ENCODE peak calls at places on chromosomes 13 and 19, in six cellular contexts. G, X, M, L, R and Q are unnamed samples.

GRCh38 chr19:56167064-56167578 is 8.7 kb upstream of the GALP start:
- DNase-seq in R (no peak), M (no peak), G (no peak), X (no peak), L (no peak), Q (no peak)

GRCh38 chr13:91693466-91693865 is 295.0 kb downstream of the GPC5 start:
- DNase-seq in L (no peak), R (no peak), G (no peak), X (no peak), M (no peak), Q (no peak)

GRCh38 chr19:16076154-16076957 is at the start of gene TPM4:
- DNase-seq in M (peak), X (peak), R (peak), L (peak), G (peak), Q (peak)

GRCh38 chr19:34217952-34218817 is 36.2 kb upstream of the GARRE1 start:
- DNase-seq in G (no peak), X (no peak), L (no peak), M (peak), R (peak), Q (peak)

GRCh38 chr13:50712882-50713281 is 130.6 kb downstream of the DLEU7 start:
- DNase-seq in R (no peak), M (no peak), G (no peak), L (no peak), X (no peak), Q (no peak)

GRCh38 chr13:102277286-102277685 is 124.6 kb downstream of the FGF14 start:
- DNase-seq in R (no peak), X (no peak), G (peak), L (peak), M (no peak), Q (no peak)

GRCh38 chr13:85828094-85828684 is 29.0 kb upstream of the SLITRK6 start:
- DNase-seq in R (no peak), L (no peak), X (no peak), G (no peak), M (no peak), Q (no peak)

GRCh38 chr13:21476893-21477472 is 17.9 kb upstream of the ZDHHC20 start:
- DNase-seq in G (peak), R (peak), X (peak), L (peak), M (peak), Q (no peak)

GRCh38 chr19:52689804-52690394 is 44.9 kb downstream of the ZNF611 start:
- DNase-seq in G (peak), L (peak), R (peak), X (peak), M (peak), Q (no peak)

GRCh38 chr13:97004096-97004876 is 10.0 kb upstream of the OXGR1 start:
- DNase-seq in M (no peak), R (no peak), X (no peak), L (no peak), G (no peak), Q (no peak)

GRCh38 chr19:38714354-38714778 is 29.9 kb downstream of the CAPN12 start:
- DNase-seq in L (no peak), M (no peak), X (no peak), R (no peak), G (peak), Q (no peak)

GRCh38 chr13:73288596-73288995 is 229.8 kb downstream of the KLF5 start:
- DNase-seq in R (no peak), G (no peak), X (no peak), M (no peak), L (no peak), Q (no peak)

GRCh38 chr19:48933382-48933932 is at the start of gene DHDH:
- DNase-seq in G (peak), L (peak), M (peak), X (peak), R (peak), Q (no peak)

GRCh38 chr19:14614099-14614412 is 31.2 kb downstream of the CLEC17A start:
- DNase-seq in R (peak), X (no peak), G (no peak), L (no peak), M (no peak), Q (no peak)

GRCh38 chr13:96821971-96822370 is 172.3 kb downstream of the OXGR1 start:
- DNase-seq in L (no peak), G (no peak), M (no peak), X (no peak), R (no peak), Q (no peak)

GRCh38 chr19:54421169-54421516 is 5.9 kb downstream of the TTYH1 start:
- DNase-seq in L (no peak), M (no peak), X (no peak), G (no peak), R (no peak), Q (no peak)

GRCh38 chr13:20410726-20411125 is 114.9 kb downstream of the CRYL1 start:
- DNase-seq in M (no peak), L (no peak), X (no peak), G (no peak), R (no peak), Q (no peak)

GRCh38 chr13:105804561-105805190 is 730.8 kb downstream of the EFNB2 start:
- DNase-seq in X (no peak), G (no peak), L (no peak), R (no peak), M (no peak), Q (peak)

GRCh38 chr13:96243371-96243770 is 153.5 kb downstream of the HS6ST3 start:
- DNase-seq in M (no peak), X (no peak), L (no peak), G (no peak), R (no peak), Q (no peak)

GRCh38 chr13:43767351-43767901 is 19.3 kb downstream of the ENOX1 start:
- DNase-seq in R (no peak), X (peak), G (peak), L (no peak), M (no peak), Q (no peak)

GRCh38 chr13:67438465-67438864 is 208.3 kb upstream of the PCDH9 start:
- DNase-seq in L (no peak), M (no peak), X (no peak), G (no peak), R (no peak), Q (no peak)

GRCh38 chr13:94309997-94310842 is 169.3 kb downstream of the DCT start:
- DNase-seq in G (no peak), M (no peak), R (no peak), L (no peak), X (no peak), Q (peak)

GRCh38 chr19:51271015-51271600 is 20.2 kb downstream of the SIGLECL1 start:
- DNase-seq in R (no peak), M (no peak), X (no peak), L (no peak), G (peak), Q (no peak)

GRCh38 chr19:2330632-2331284 is 2.3 kb downstream of the SPPL2B start:
- DNase-seq in L (peak), G (no peak), M (no peak), R (no peak), X (no peak), Q (no peak)

GRCh38 chr13:61255035-61255796 is 160.4 kb downstream of the PCDH20 start:
- DNase-seq in M (no peak), L (no peak), G (no peak), R (no peak), X (no peak), Q (no peak)

GRCh38 chr13:21668665-21669599 is 1.9 kb upstream of the FGF9 start:
- DNase-seq in R (no peak), M (peak), X (peak), L (peak), G (no peak), Q (no peak)

GRCh38 chr19:14770944-14771839 is 7.2 kb downstream of the ADGRE2 start:
- DNase-seq in G (no peak), M (no peak), L (peak), X (no peak), R (no peak), Q (no peak)

GRCh38 chr13:93338906-93339305 is 112.3 kb downstream of the GPC6 start:
- DNase-seq in L (no peak), X (no peak), G (no peak), R (no peak), M (no peak), Q (no peak)

GRCh38 chr19:42068756-42069571 is 1.0 kb downstream of the GRIK5 start:
- DNase-seq in M (no peak), X (no peak), R (no peak), L (peak), G (no peak), Q (no peak)

GRCh38 chr19:13839938-13840750 is 36.8 kb upstream of the NANOS3 start:
- DNase-seq in R (peak), L (peak), M (peak), G (peak), X (peak), Q (no peak)

GRCh38 chr19:35959040-35959967 is 23.1 kb downstream of the LRFN3 start:
- DNase-seq in X (no peak), G (peak), M (peak), R (peak), L (peak), Q (no peak)

GRCh38 chr13:109180905-109181425 is 551.6 kb downstream of the MYO16 start:
- DNase-seq in G (no peak), L (no peak), R (no peak), M (no peak), X (no peak), Q (peak)

GRCh38 chr13:66809496-66809895 is 420.6 kb downstream of the PCDH9 start:
- DNase-seq in R (no peak), L (no peak), X (no peak), G (no peak), M (no peak), Q (no peak)

GRCh38 chr19:40265763-40266099 is 19.4 kb downstream of the AKT2 start:
- DNase-seq in G (no peak), X (no peak), M (no peak), R (no peak), L (no peak), Q (no peak)

DNA sequence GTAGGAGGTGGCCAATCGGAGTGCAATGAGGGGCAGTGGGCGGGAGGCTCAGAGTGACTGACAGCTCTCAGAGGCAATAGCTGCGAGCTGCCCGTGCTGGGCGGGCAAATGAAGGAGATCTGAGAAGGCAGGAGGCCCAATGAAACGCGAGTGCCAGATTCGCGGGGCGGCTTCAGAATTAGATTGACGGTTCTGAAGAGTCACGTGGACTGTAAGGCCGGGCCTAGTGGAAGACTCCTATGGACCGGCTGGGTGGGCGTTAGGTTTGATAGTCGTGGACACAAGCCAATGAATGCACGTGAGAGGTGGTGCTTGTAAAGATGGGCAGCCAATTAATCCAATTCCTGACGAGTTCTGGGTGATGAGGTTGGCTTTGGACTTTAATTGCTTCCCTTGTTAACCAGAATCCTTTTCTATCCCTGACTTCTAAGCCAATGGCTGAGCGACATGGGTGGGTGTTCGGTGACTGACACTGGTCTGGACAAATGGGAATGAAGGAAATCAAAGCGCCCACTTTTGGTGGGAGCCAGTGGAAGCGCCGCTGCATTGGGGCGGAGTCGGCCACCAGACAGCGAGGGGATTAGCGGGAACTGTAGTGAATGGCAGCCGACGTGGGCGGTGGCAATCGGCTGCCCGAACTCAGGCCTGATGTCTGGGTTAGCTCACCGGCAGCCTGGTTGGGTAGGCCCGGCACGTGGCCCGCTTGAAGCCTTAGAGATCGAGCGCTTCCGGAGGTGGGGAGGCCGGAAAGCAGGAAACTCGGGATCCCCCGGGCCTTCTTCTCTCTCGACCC is 524 bp upstream of the KHSRP start:
- DNase-seq in M (peak), R (peak), L (peak), G (peak), X (peak), Q (peak)
- H3K4me3 ChIP-seq in M (peak), R (peak), L (peak), G (peak), X (peak), Q (no peak)

GRCh38 chr19:7263066-7263465 is 31.1 kb downstream of the INSR start:
- DNase-seq in L (peak), X (no peak), R (no peak), G (no peak), M (no peak), Q (no peak)
- TF ChIP-seq CTCF in L (no peak), X (no peak), R (no peak), G (no peak), M (no peak), Q (no peak)

DNA sequence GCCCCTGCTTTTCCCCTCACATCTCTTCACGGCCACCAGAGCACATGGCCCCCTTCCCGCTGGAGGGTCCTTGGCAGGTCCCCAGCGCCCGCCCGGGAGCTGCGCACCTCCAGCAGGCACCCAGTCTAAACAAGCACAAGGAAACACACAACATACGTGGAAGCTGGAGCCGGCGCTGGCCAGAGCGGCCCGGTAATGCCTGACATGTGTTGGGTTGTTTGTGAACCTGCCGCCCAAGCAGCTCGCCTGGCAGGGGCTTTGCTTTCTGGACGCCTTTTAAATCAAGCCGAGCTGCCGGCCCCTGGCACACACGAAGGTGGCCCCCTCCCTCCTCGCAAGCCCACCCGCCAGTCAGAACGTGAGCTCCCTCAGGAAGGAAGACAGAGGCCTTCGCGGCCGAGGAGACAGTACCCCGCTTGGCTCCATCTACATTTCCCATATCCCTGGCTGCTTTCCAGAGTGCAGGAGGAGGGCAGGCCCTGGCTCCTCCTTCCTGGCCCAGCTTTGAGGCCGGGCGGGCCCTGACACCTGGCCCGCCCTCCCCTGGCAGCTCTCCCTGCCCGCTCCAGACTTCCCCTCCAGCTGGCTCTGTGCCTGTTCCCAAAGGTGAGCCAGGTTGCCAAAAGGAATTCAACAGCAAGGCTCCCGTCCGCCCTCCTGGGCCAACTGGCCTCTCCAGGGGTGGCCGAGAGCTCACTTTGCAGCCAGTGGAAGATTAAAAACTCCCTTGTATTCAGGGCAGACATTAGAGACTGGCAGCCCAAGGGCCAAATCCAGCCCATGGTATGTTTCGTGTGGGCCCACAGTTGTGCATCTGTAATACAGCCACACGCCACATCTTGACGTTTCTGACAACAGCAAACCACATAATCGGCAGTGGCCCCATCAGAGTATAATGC is 28.7 kb downstream of the COMP start:
- DNase-seq in R (no peak), L (peak), M (no peak), X (peak), G (peak), Q (no peak)
- H3K4me3 ChIP-seq in R (no peak), L (no peak), M (no peak), X (no peak), G (peak), Q (no peak)

DNA sequence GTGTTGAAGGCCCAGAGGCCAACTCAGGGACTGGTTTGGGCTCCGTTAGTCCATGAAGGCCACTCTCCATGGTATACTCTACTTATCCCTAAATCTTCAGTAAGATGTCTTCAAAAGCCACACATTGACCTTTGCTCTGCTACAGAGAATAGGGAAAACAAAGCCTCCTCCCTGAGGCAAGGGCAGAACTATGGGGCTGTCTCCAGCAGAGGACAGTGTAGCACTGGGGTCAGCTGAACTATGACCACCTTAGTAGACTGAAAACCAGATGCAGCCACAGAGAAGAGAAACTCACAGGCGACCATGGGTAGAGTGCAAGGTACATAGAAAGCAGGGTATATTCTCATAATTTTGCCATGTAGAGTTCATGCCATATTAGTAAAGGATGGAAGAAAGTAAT is 587.4 kb downstream of the LMO7 start:
- DNase-seq in R (no peak), X (no peak), L (no peak), M (no peak), G (no peak), Q (no peak)
- TF ChIP-seq CTCF in R (no peak), X (no peak), L (no peak), M (no peak), G (peak), Q (no peak)

GRCh38 chr19:610071-610800 is 20.6 kb downstream of the HCN2 start:
- DNase-seq in G (no peak), X (no peak), M (peak), R (peak), L (no peak), Q (no peak)
- H3K4me3 ChIP-seq in G (peak), X (peak), M (peak), R (peak), L (no peak), Q (no peak)

DNA sequence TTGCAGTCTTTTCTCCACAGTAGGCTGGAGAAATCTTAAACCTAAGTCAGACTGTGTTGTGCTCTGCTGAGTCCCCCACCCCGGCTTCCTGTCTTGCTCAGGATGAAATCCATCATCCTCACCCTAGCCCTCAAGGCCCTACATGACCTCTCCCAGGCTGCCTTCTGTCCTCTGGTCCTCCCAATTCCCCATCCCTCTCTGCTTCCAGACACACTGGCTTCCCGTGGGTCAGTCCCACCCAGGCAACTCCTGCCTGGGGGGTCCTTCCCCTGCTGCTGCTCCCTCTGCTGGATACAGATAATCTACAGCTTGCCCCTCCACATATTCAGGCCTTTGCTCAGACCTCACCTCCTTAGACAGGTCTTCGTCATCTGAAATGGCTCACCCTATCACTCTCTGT is 18.4 kb upstream of the CBY2 start:
- DNase-seq in L (no peak), X (no peak), R (no peak), M (no peak), G (no peak), Q (no peak)
- TF ChIP-seq CTCF in L (no peak), X (no peak), R (no peak), M (no peak), G (no peak), Q (no peak)

GRCh38 chr13:48873081-48873480 is 102.6 kb upstream of the FNDC3A start:
- DNase-seq in L (no peak), X (no peak), R (no peak), G (no peak), M (no peak), Q (no peak)
- H3K4me3 ChIP-seq in L (no peak), X (no peak), R (no peak), G (no peak), M (no peak), Q (no peak)

DNA sequence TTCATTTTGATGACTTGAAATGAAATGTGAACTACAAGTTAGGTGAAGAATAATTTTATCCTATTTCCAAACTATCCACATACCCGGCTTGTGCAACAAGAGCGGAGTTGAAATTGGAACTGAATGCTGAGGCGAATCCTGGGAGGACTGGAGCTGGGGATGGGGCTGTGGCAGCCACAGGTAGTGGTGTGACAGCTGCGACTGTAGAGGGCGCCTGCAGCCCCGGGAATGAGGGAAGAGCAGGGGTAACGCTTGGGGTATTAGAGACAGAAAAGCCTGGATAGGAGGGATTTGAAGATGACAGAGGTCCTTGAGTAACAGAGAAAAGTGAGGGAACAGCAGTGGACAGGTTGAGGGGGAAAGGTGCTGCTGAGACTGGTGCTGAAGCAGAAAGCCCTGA is 22.0 kb upstream of the STOML3 start:
- DNase-seq in G (no peak), X (no peak), R (no peak), M (no peak), L (no peak), Q (no peak)
- TF ChIP-seq CTCF in G (no peak), X (no peak), R (no peak), M (no peak), L (no peak), Q (no peak)

DNA sequence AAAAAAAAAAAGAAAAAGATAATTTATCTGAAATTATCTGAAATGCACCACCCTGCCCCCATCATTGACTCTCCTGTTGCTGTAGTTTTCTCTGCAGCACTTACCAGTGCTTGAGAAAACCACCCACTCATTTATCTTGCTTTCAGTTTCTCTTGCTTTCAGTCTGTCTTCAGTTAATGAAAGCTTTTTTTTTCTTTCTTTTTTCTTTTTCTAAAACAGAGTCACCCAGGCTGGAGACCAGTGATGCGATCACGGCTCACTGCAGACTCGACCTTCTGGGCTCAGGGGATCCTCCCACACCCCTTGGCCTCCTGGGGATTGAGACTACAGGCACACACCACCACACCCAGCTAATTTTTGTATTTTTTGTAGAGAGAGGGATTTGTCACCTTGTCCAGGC is 4.3 kb upstream of the ACP5 start:
- DNase-seq in L (no peak), R (peak), G (no peak), M (peak), X (no peak), Q (no peak)
- H3K4me3 ChIP-seq in L (no peak), R (no peak), G (no peak), M (no peak), X (no peak), Q (no peak)